ENCODE peak calls at places on chromosomes 16 and 17, in six cellular contexts. D, M, N, L, I and J are unnamed samples.

GRCh38 chr17:61314368-61315078 is 85.1 kb upstream of the TBX2 start:
- DNase-seq in D (no peak), M (peak; percentile 60), N (no peak), L (no peak), I (no peak), J (no peak)

GRCh38 chr17:520447-521167 is 168.0 kb upstream of the RPH3AL start:
- DNase-seq in D (no peak), M (peak; percentile 71), N (no peak), L (no peak), I (no peak), J (peak; percentile 61)

GRCh38 chr16:2955779-2956565 is 8.1 kb upstream of the KREMEN2 start:
- DNase-seq in D (no peak), M (no peak), N (peak; percentile 50), L (no peak), I (no peak), J (no peak)

GRCh38 chr16:77364770-77365169 is 70.1 kb downstream of the ADAMTS18 start:
- DNase-seq in D (no peak), M (no peak), N (no peak), L (no peak), I (no peak), J (no peak)

GRCh38 chr17:31580331-31581021 is 189.0 kb downstream of the RAB11FIP4 start:
- DNase-seq in D (no peak), M (peak; percentile 85), N (no peak), L (no peak), I (peak; percentile 90), J (peak; percentile 72)

GRCh38 chr17:73261952-73262675 is 434 bp upstream of the CPSF4L start:
- DNase-seq in D (peak; percentile 47), M (no peak), N (no peak), L (peak; percentile 63), I (no peak), J (no peak)

GRCh38 chr16:23227529-23227928 is 45.0 kb downstream of the SCNN1G start:
- DNase-seq in D (no peak), M (no peak), N (no peak), L (no peak), I (no peak), J (no peak)

GRCh38 chr16:55955845-55956244 is 80.7 kb upstream of the CES5A start:
- DNase-seq in D (no peak), M (no peak), N (no peak), L (no peak), I (no peak), J (no peak)

GRCh38 chr17:50184057-50184456 is 17.4 kb downstream of the COL1A1 start:
- DNase-seq in D (no peak), M (peak; percentile 45), N (no peak), L (no peak), I (no peak), J (peak; percentile 58)

GRCh38 chr17:68763551-68763950 is 162.4 kb upstream of the FAM20A start:
- DNase-seq in D (no peak), M (peak; percentile 40), N (no peak), L (no peak), I (no peak), J (peak; percentile 43)

GRCh38 chr16:1057252-1057932 is 15.2 kb upstream of the SSTR5 start:
- DNase-seq in D (no peak), M (no peak), N (peak; percentile 71), L (peak; percentile 95), I (peak; percentile 42), J (no peak)

GRCh38 chr17:32970281-32970680 is 21.4 kb upstream of the SPACA3 start:
- DNase-seq in D (no peak), M (no peak), N (no peak), L (no peak), I (peak; percentile 76), J (no peak)

GRCh38 chr16:69717066-69717465 is 9.3 kb downstream of the NQO1 start:
- DNase-seq in D (no peak), M (no peak), N (no peak), L (peak; percentile 23), I (no peak), J (no peak)

GRCh38 chr16:86987746-86988670 is 329.2 kb downstream of the C16orf95 start:
- DNase-seq in D (no peak), M (no peak), N (no peak), L (no peak), I (no peak), J (no peak)

GRCh38 chr17:61809816-61810392 is 53.4 kb downstream of the BRIP1 start:
- DNase-seq in D (no peak), M (peak; percentile 70), N (no peak), L (no peak), I (no peak), J (peak; percentile 61)

GRCh38 chr17:31560836-31561235 is 169.4 kb downstream of the RAB11FIP4 start:
- DNase-seq in D (no peak), M (no peak), N (no peak), L (no peak), I (peak; percentile 59), J (peak; percentile 36)

GRCh38 chr17:46191332-46192210 is 1.7 kb downstream of the KANSL1 start:
- DNase-seq in D (peak; percentile 52), M (no peak), N (peak; percentile 62), L (no peak), I (peak; percentile 37), J (peak; percentile 77)

GRCh38 chr17:64682261-64683181 is 20.4 kb upstream of the SMURF2 start:
- DNase-seq in D (no peak), M (peak; percentile 95), N (no peak), L (no peak), I (peak; percentile 68), J (peak; percentile 92)

GRCh38 chr17:67377727-67378443 is 804 bp downstream of the PITPNC1 start:
- DNase-seq in D (peak; percentile 57), M (peak; percentile 35), N (peak; percentile 69), L (no peak), I (peak; percentile 70), J (peak; percentile 57)

GRCh38 chr16:48963901-48964615 is 317.6 kb downstream of the CBLN1 start:
- DNase-seq in D (no peak), M (peak; percentile 93), N (no peak), L (no peak), I (peak; percentile 84), J (peak; percentile 82)

GRCh38 chr17:75641343-75641742 is 8.1 kb downstream of the SMIM5 start:
- DNase-seq in D (no peak), M (no peak), N (no peak), L (no peak), I (no peak), J (no peak)

GRCh38 chr17:3526491-3526890 is 31.1 kb downstream of the TRPV3 start:
- DNase-seq in D (no peak), M (no peak), N (no peak), L (no peak), I (no peak), J (no peak)

GRCh38 chr16:73053379-73054130 is 5.6 kb upstream of the ZFHX3 start:
- DNase-seq in D (no peak), M (peak; percentile 75), N (no peak), L (no peak), I (no peak), J (peak; percentile 85)

GRCh38 chr17:49234509-49235080 is 4.0 kb upstream of the PHOSPHO1 start:
- DNase-seq in D (no peak), M (no peak), N (no peak), L (no peak), I (no peak), J (no peak)

GRCh38 chr17:63973930-63974593 is 1.3 kb upstream of the SCN4A start:
- DNase-seq in D (no peak), M (peak; percentile 21), N (no peak), L (no peak), I (no peak), J (no peak)

GRCh38 chr16:82990155-82990554 is 363.4 kb downstream of the CDH13 start:
- DNase-seq in D (no peak), M (peak; percentile 83), N (no peak), L (no peak), I (no peak), J (peak; percentile 52)

GRCh38 chr16:77807-78443 is at the start of gene MPG:
- DNase-seq in D (peak; percentile 52), M (peak; percentile 72), N (peak; percentile 79), L (peak; percentile 87), I (peak; percentile 76), J (peak; percentile 83)

GRCh38 chr16:76199681-76200210 is 77.5 kb upstream of the CNTNAP4 start:
- DNase-seq in D (no peak), M (no peak), N (no peak), L (no peak), I (no peak), J (no peak)
- H3K14ac ChIP-seq in D (no peak overlapping the region), M (no peak overlapping the region), N (no peak overlapping the region), L (no peak overlapping the region), I (no peak overlapping the region), J (no peak overlapping the region)

DNA sequence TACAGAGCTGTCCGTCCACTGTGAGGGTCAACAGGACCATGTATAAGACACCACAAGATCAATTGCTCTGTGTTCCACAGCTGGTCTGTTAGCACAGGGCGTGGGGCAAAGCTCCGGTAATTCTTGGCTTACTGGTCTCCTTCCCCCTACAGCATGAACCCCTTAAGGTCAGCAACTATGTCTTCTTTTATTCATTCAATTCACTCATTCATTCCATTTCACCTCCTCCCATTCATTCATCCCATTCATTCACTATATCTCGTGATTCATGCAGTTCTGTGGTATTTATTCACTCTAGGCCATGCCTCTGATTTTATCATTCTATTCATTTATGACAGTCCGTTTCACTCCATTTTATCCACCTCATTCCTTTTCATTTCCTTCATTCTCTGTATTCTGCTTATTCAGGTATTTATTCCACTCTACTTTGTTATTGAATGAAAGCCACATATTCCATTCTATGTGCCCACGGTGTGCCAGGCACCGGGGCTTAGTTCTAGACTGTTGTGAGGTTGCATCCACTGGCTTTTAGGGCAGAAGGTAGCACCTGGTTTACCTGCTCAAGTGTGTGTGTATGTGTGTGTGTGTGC is 19.0 kb upstream of the WFDC1 start:
- DNase-seq in D (no peak), M (no peak), N (no peak), L (no peak), I (no peak), J (no peak)
- H3K14ac ChIP-seq in D (no peak overlapping the region), M (no peak overlapping the region), N (no peak overlapping the region), L (no peak overlapping the region), I (no peak overlapping the region), J (no peak overlapping the region)

GRCh38 chr17:79029327-79030009 is 5.5 kb downstream of the C1QTNF1 start:
- DNase-seq in D (no peak), M (no peak), N (no peak), L (no peak), I (no peak), J (no peak)

GRCh38 chr17:79026345-79027273 is 2.6 kb downstream of the C1QTNF1 start:
- DNase-seq in D (no peak), M (peak; percentile 68), N (no peak), L (no peak), I (peak; percentile 68), J (peak; percentile 51)

GRCh38 chr17:79027925-79028491 is 4.0 kb downstream of the C1QTNF1 start:
- DNase-seq in D (no peak), M (no peak), N (no peak), L (no peak), I (no peak), J (no peak)

GRCh38 chr17:79028496-79029326 is 4.7 kb downstream of the C1QTNF1 start:
- DNase-seq in D (no peak), M (no peak), N (no peak), L (no peak), I (no peak), J (no peak)

GRCh38 chr17:79027274-79027924 is 3.4 kb downstream of the C1QTNF1 start:
- DNase-seq in D (no peak), M (no peak), N (no peak), L (no peak), I (no peak), J (no peak)
- H3K14ac ChIP-seq in D (no peak overlapping the region), M (peak overlapping the region; percentile 70), N (no peak overlapping the region), L (no peak overlapping the region), I (peak overlapping the region; percentile 10), J (peak overlapping the region; percentile 62)

GRCh38 chr16:3987231-3987630 is 106.7 kb upstream of the CREBBP start:
- DNase-seq in D (no peak), M (no peak), N (no peak), L (no peak), I (no peak), J (no peak)
- H3K14ac ChIP-seq in D (no peak overlapping the region), M (no peak overlapping the region), N (no peak overlapping the region), L (no peak overlapping the region), I (no peak overlapping the region), J (no peak overlapping the region)